ENCODE peak calls at places on chromosome 3, in nine cellular contexts. A is AG04450, O is ovary, N is transverse colon, S is right atrium auricular region, P is hepatocyte, K is kidney, G is psoas muscle, E is neuronal stem cell. F is an unnamed sample.

GRCh38 chr3:105367063-105367405 is 325 bp downstream of the ALCAM start:
- DNase-seq in A (no peak), K (peak), E (no peak), N (peak), P (peak), O (peak), G (no peak), S (no peak), F (no peak)

GRCh38 chr3:42115223-42115622 is 24.1 kb downstream of the TRAK1 start:
- DNase-seq in A (no peak), N (no peak), G (peak), O (no peak), E (no peak), S (no peak), P (no peak), K (no peak), F (no peak)

GRCh38 chr3:167837430-167837829 is 101.9 kb downstream of the SERPINI1 start:
- DNase-seq in K (no peak), A (no peak), O (no peak), S (no peak), P (no peak), G (no peak), E (no peak), N (no peak), F (no peak)

GRCh38 chr3:182632077-182632393 is 161.3 kb upstream of the ATP11B start:
- DNase-seq in A (no peak), O (no peak), E (no peak), P (no peak), S (no peak), N (no peak), G (no peak), K (no peak), F (no peak)

GRCh38 chr3:124361566-124361965 is 368.7 kb upstream of the UMPS start:
- DNase-seq in K (no peak), O (no peak), P (no peak), E (no peak), S (no peak), A (no peak), G (no peak), N (peak), F (no peak)

GRCh38 chr3:166986000-166986399 is 394.1 kb downstream of the ZBBX start:
- DNase-seq in S (no peak), O (no peak), G (no peak), P (no peak), A (no peak), N (no peak), E (no peak), K (no peak), F (no peak)

GRCh38 chr3:133838296-133838789 is 32.7 kb downstream of the SRPRB start:
- DNase-seq in P (no peak), A (no peak), O (no peak), E (no peak), N (no peak), S (no peak), K (no peak), G (no peak), F (no peak)

GRCh38 chr3:24936574-24936973 is 441.9 kb upstream of the THRB start:
- DNase-seq in O (no peak), K (no peak), P (no peak), A (no peak), E (no peak), N (no peak), G (no peak), S (no peak), F (no peak)

GRCh38 chr3:20462723-20463122 is 276.7 kb upstream of the SGO1 start:
- DNase-seq in N (no peak), A (no peak), K (no peak), E (no peak), P (no peak), S (no peak), O (no peak), G (no peak), F (no peak)

GRCh38 chr3:30611613-30612421 is 5.4 kb downstream of the TGFBR2 start:
- DNase-seq in E (no peak), K (no peak), P (no peak), S (no peak), A (no peak), G (no peak), O (no peak), N (no peak), F (no peak)

GRCh38 chr3:49638445-49638844 is 35.7 kb upstream of the APEH start:
- DNase-seq in S (no peak), A (no peak), N (no peak), E (no peak), P (peak), K (no peak), G (no peak), O (no peak), F (peak)

GRCh38 chr3:31873254-31873653 is 107.8 kb downstream of the OSBPL10 start:
- DNase-seq in G (no peak), S (no peak), A (no peak), O (no peak), N (no peak), K (no peak), P (no peak), E (no peak), F (no peak)
- H3K4me3 ChIP-seq in G (no peak), S (no peak), A (no peak), O (no peak), N (no peak), K (no peak), P (no peak), E (no peak), F (no peak)

GRCh38 chr3:193812078-193812725 is 219.2 kb downstream of the OPA1 start:
- DNase-seq in S (no peak), K (no peak), P (no peak), G (no peak), A (no peak), O (no peak), E (no peak), N (no peak), F (no peak)
- H3K4me3 ChIP-seq in S (no peak), K (no peak), P (no peak), G (no peak), A (no peak), O (no peak), E (no peak), N (no peak), F (no peak)

GRCh38 chr3:15098503-15099363 is at the start of gene RBSN:
- DNase-seq in O (peak), P (peak), N (peak), S (peak), K (peak), G (peak), A (peak), E (peak), F (peak)

GRCh38 chr3:15096026-15096425 is 2.9 kb downstream of the RBSN start:
- DNase-seq in P (no peak), A (no peak), G (no peak), O (no peak), E (no peak), N (no peak), S (no peak), K (no peak), F (no peak)

GRCh38 chr3:15094187-15094875 is 4.6 kb downstream of the RBSN start:
- DNase-seq in E (no peak), A (no peak), K (no peak), O (no peak), N (no peak), S (no peak), P (no peak), G (no peak), F (no peak)

GRCh38 chr3:15099364-15100098 is 583 bp upstream of the RBSN start:
- DNase-seq in E (no peak), A (no peak), K (no peak), P (no peak), G (no peak), N (peak), O (no peak), S (no peak), F (no peak)

DNA sequence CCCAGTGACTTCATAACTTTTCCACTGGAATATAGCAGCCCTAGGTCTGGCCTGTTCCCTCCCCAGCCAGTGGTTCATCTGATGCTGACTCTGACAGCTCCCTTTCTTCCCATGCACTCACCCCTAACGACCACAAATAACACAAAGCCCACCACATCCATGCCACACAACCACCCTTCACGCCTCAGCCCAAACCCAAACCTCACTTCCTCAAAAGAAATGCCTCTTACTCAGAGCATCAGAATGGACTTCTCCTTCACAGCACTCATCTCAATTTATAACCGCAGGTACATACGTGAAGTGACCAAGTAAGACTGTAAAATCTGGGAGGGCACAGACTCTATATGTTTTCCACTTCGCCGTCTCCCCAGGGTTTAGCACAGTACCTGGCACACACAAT is 1.1 kb downstream of the RBSN start:
- DNase-seq in P (no peak), A (no peak), E (no peak), O (no peak), G (no peak), K (no peak), N (no peak), S (no peak), F (no peak)
- H3K4me3 ChIP-seq in P (peak), A (peak), E (peak), O (peak), G (peak), K (peak), N (peak), S (peak), F (peak)

DNA sequence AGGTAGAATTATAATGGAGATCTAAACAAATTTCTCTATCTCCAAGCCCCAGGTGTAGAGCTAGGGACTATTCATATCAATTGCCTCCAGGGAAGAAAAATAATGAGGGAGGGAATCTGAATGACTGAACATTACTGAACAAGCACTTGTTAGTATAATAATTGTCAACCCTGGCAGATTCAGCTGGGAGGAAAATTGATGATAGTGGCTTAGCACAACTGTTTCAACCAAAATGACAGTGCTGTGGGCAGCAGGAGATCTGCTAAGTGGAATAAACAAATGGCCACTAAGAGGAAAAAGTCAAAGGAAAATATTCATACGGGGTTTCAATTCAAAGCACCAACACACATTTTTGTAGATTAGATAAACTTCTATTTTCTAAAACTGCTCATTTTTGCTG is 294.9 kb upstream of the ZNF385D start:
- DNase-seq in S (no peak), A (no peak), G (no peak), K (no peak), N (no peak), O (no peak), P (no peak), E (no peak), F (no peak)
- H3K4me3 ChIP-seq in S (no peak), A (no peak), G (no peak), K (no peak), N (no peak), O (no peak), P (no peak), E (no peak), F (no peak)

GRCh38 chr3:101848754-101849713 is at the start of gene NFKBIZ:
- DNase-seq in A (peak), E (peak), S (peak), N (peak), G (peak), K (peak), P (peak), O (peak), F (peak)

GRCh38 chr3:101847328-101847727 is 2.0 kb upstream of the NFKBIZ start:
- DNase-seq in S (no peak), G (no peak), P (no peak), E (no peak), N (no peak), A (no peak), K (no peak), O (no peak), F (no peak)

GRCh38 chr3:101849714-101850326 is 506 bp downstream of the NFKBIZ start:
- DNase-seq in O (peak), S (no peak), A (no peak), E (peak), K (no peak), P (no peak), G (peak), N (peak), F (peak)

GRCh38 chr3:101846709-101847108 is 2.6 kb upstream of the NFKBIZ start:
- DNase-seq in E (no peak), N (no peak), A (no peak), P (no peak), G (no peak), K (no peak), O (no peak), S (no peak), F (no peak)

DNA sequence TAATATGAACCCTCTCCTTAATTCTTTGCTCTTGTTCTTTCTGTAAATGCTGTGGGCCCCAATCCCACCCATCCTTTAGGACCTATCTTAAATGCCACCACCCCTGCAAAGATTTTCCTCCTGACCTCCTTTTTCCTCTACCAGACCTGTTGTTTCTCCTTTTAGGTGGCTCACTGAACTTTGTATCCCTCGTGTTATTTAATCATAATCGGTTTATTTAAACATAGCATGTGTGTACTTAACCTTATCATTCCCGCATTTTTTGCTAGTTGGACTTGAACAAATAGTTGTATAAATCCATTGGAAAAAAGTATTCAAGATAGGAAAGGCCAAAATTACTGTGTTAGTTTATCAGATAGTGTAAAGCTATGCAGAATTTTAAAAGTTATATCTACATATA is 988 bp upstream of the NFKBIZ start:
- DNase-seq in K (no peak), N (no peak), G (no peak), E (no peak), O (no peak), A (no peak), P (no peak), S (no peak), F (no peak)
- H3K4me3 ChIP-seq in K (peak), N (peak), G (peak), E (no peak), O (peak), A (no peak), P (peak), S (peak), F (peak)

GRCh38 chr3:56917337-56917697 is 115.6 kb upstream of the ARHGEF3 start:
- DNase-seq in G (no peak), K (no peak), A (no peak), P (no peak), N (no peak), S (no peak), O (no peak), E (no peak), F (no peak)

GRCh38 chr3:56916697-56917336 is 115.1 kb upstream of the ARHGEF3 start:
- DNase-seq in S (no peak), A (no peak), N (no peak), P (no peak), K (no peak), G (no peak), O (no peak), E (no peak), F (no peak)

GRCh38 chr3:56915969-56916586 is 114.3 kb upstream of the ARHGEF3 start:
- DNase-seq in O (no peak), K (peak), P (no peak), N (peak), A (no peak), E (no peak), S (no peak), G (peak), F (no peak)

GRCh38 chr3:56911363-56911762 is 109.6 kb upstream of the ARHGEF3 start:
- DNase-seq in N (no peak), S (no peak), O (no peak), P (no peak), A (no peak), K (no peak), E (no peak), G (no peak), F (no peak)

GRCh38 chr3:56914646-56915045 is 112.9 kb upstream of the ARHGEF3 start:
- DNase-seq in E (no peak), O (no peak), A (no peak), P (no peak), G (no peak), S (no peak), N (no peak), K (no peak), F (no peak)
- H3K4me3 ChIP-seq in E (no peak), O (no peak), A (no peak), P (no peak), G (peak), S (no peak), N (no peak), K (no peak), F (no peak)

GRCh38 chr3:197749601-197750395 is at the start of gene FYTTD1:
- DNase-seq in K (peak), A (no peak), G (peak), N (peak), S (peak), E (peak), O (peak), P (peak), F (peak)

GRCh38 chr3:197750863-197751737 is 1.4 kb downstream of the FYTTD1 start:
- DNase-seq in O (peak), P (peak), N (peak), G (peak), E (no peak), K (peak), A (no peak), S (peak), F (peak)

GRCh38 chr3:197750396-197750831 is 731 bp downstream of the FYTTD1 start:
- DNase-seq in G (peak), N (peak), K (peak), O (peak), A (no peak), S (peak), E (peak), P (peak), F (peak)

GRCh38 chr3:197753263-197753662 is 3.6 kb downstream of the FYTTD1 start:
- DNase-seq in K (no peak), O (no peak), G (no peak), E (no peak), N (no peak), A (no peak), P (no peak), S (no peak), F (no peak)

DNA sequence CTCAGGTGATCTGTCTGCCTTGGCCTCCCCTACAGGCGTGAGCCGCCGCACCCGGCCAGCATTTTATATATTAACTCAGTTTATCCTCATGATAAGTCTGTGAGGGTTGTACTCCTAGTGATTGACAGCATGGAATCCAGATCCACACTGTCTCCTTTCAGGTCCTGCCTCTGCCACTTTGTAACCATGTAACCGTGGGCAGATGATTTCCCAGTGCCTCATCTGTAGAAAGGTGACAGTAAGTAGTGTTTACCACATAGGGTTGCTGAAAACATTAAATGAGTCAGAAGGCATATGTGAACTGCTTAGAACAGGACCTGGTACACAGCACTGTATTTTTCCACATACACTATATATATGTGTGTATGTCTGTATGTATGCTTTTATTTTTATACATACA is 2.4 kb downstream of the FYTTD1 start:
- DNase-seq in A (no peak), E (no peak), O (no peak), N (no peak), S (no peak), G (no peak), P (no peak), K (no peak), F (no peak)
- H3K4me3 ChIP-seq in A (peak), E (peak), O (no peak), N (no peak), S (no peak), G (peak), P (no peak), K (no peak), F (peak)

GRCh38 chr3:186965141-186965879 is 35.0 kb downstream of the ST6GAL1 start:
- DNase-seq in P (no peak), A (no peak), N (no peak), E (no peak), O (no peak), K (no peak), G (no peak), S (no peak), F (no peak)
- H3K4me3 ChIP-seq in P (no peak), A (no peak), N (no peak), E (no peak), O (no peak), K (no peak), G (no peak), S (no peak), F (no peak)

GRCh38 chr3:119609301-119609700 is 11.6 kb downstream of the PLA1A start:
- DNase-seq in G (no peak), S (peak), A (no peak), N (no peak), O (no peak), E (no peak), K (no peak), P (no peak), F (no peak)
- H3K4me3 ChIP-seq in G (no peak), S (no peak), A (no peak), N (no peak), O (no peak), E (no peak), K (no peak), P (no peak), F (no peak)

DNA sequence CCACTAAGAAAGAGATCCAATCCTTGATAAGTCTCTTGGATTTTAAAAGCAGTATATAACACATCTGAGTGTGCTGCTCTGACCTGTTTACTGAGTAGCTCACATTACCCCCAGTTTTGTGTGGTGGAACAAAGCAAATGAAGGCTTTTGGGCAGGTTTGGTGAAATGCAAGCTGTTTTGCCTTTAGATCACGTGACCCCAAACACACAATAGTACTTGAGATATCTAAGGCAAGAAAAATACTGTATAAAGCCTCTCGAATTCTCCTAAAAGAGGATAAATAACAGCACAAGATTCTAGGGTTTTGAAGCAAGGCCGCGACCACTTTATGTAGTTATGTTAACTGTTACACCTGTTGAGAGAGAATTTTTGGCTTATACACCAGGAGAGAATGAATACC is 49.3 kb upstream of the TRIM42 start:
- DNase-seq in S (no peak), O (no peak), G (no peak), N (no peak), K (no peak), A (no peak), P (no peak), E (no peak), F (no peak)
- H3K4me3 ChIP-seq in S (no peak), O (no peak), G (no peak), N (no peak), K (no peak), A (no peak), P (no peak), E (no peak), F (no peak)

F was measured in dorsolateral prefrontal cortex.